ENCODE peak calls at places on chromosomes 3 and 15, in nine cellular contexts. Y, S, D, K, L, U, R, G and F are unnamed samples.

GRCh38 chr15:65221708-65222107 is 10.4 kb upstream of the CILP start:
- DNase-seq in Y (no peak), S (no peak), D (no peak), K (no peak), L (no peak), U (no peak), R (no peak), G (no peak), F (no peak)

GRCh38 chr3:23096041-23096440 is 107.1 kb upstream of the UBE2E2 start:
- DNase-seq in Y (no peak), S (no peak), D (no peak), K (no peak), L (no peak), U (no peak), R (no peak), G (peak; percentile 25), F (no peak)

GRCh38 chr15:62547584-62547983 is 382.5 kb upstream of the C2CD4B start:
- DNase-seq in Y (no peak), S (no peak), D (no peak), K (no peak), L (no peak), U (no peak), R (no peak), G (no peak), F (no peak)

GRCh38 chr15:66894986-66895780 is 170.2 kb upstream of the SMAD3 start:
- DNase-seq in Y (no peak), S (peak; percentile 36), D (no peak), K (no peak), L (no peak), U (no peak), R (no peak), G (no peak), F (no peak)

GRCh38 chr15:50906954-50907865 is 1.3 kb upstream of the AP4E1 start:
- DNase-seq in Y (peak; percentile 76), S (no peak), D (peak; percentile 48), K (no peak), L (peak; percentile 36), U (peak; percentile 57), R (no peak), G (peak; percentile 29), F (no peak)

GRCh38 chr3:115217678-115218451 is 70.8 kb upstream of the ZBTB20 start:
- DNase-seq in Y (peak; percentile 8), S (no peak), D (peak; percentile 33), K (no peak), L (no peak), U (peak; percentile 52), R (peak; percentile 64), G (peak; percentile 77), F (no peak)

GRCh38 chr3:187281191-187281714 is 10.3 kb downstream of the MASP1 start:
- DNase-seq in Y (no peak), S (no peak), D (no peak), K (no peak), L (no peak), U (no peak), R (no peak), G (no peak), F (no peak)

GRCh38 chr3:53518495-53518981 is 24.1 kb downstream of the CACNA1D start:
- DNase-seq in Y (no peak), S (no peak), D (no peak), K (no peak), L (no peak), U (no peak), R (no peak), G (peak; percentile 92), F (no peak)

GRCh38 chr3:106121491-106122289 is 252.9 kb upstream of the CBLB start:
- DNase-seq in Y (no peak), S (no peak), D (no peak), K (no peak), L (no peak), U (no peak), R (no peak), G (no peak), F (no peak)

GRCh38 chr15:81475471-81475870 is 101.5 kb upstream of the TMC3 start:
- DNase-seq in Y (no peak), S (no peak), D (no peak), K (no peak), L (no peak), U (no peak), R (no peak), G (no peak), F (no peak)

GRCh38 chr15:63504247-63504978 is at the start of gene USP3:
- DNase-seq in Y (peak; percentile 88), S (peak; percentile 95), D (peak; percentile 95), K (peak; percentile 79), L (peak; percentile 89), U (peak; percentile 97), R (peak; percentile 96), G (peak; percentile 97), F (peak; percentile 96)

GRCh38 chr3:100006570-100007271 is 107.6 kb downstream of the FILIP1L start:
- DNase-seq in Y (no peak), S (no peak), D (no peak), K (no peak), L (no peak), U (no peak), R (no peak), G (peak; percentile 7), F (no peak)

GRCh38 chr3:14552717-14553116 is 12.6 kb upstream of the GRIP2 start:
- DNase-seq in Y (no peak), S (no peak), D (no peak), K (no peak), L (no peak), U (no peak), R (no peak), G (no peak), F (peak; percentile 2)

GRCh38 chr15:31272558-31273257 is 53.9 kb upstream of the KLF13 start:
- DNase-seq in Y (no peak), S (peak; percentile 85), D (peak; percentile 89), K (no peak), L (no peak), U (peak; percentile 86), R (no peak), G (no peak), F (no peak)

GRCh38 chr15:57684491-57685184 is 21.9 kb upstream of the POLR2M start:
- DNase-seq in Y (no peak), S (no peak), D (no peak), K (no peak), L (no peak), U (no peak), R (no peak), G (no peak), F (no peak)

GRCh38 chr3:156353535-156353934 is 201.4 kb downstream of the SSR3 start:
- DNase-seq in Y (no peak), S (no peak), D (no peak), K (no peak), L (no peak), U (no peak), R (no peak), G (no peak), F (no peak)

GRCh38 chr3:15211934-15212333 is 5.9 kb downstream of the CAPN7 start:
- DNase-seq in Y (no peak), S (no peak), D (no peak), K (no peak), L (no peak), U (no peak), R (no peak), G (no peak), F (no peak)

GRCh38 chr15:92687183-92687582 is 31.6 kb upstream of the FAM174B start:
- DNase-seq in Y (no peak), S (no peak), D (no peak), K (no peak), L (no peak), U (no peak), R (no peak), G (no peak), F (no peak)

GRCh38 chr3:59286791-59287531 is 237.1 kb upstream of the CFAP20DC start:
- DNase-seq in Y (no peak), S (no peak), D (peak; percentile 8), K (no peak), L (peak; percentile 10), U (no peak), R (no peak), G (no peak), F (no peak)

GRCh38 chr15:100879461-100880138 is at the start of gene ALDH1A3:
- DNase-seq in Y (no peak), S (no peak), D (no peak), K (no peak), L (peak; percentile 4), U (peak; percentile 40), R (peak; percentile 20), G (peak; percentile 65), F (peak; percentile 55)

GRCh38 chr15:93091465-93091864 is 2.5 kb upstream of the RGMA start:
- DNase-seq in Y (no peak), S (no peak), D (peak; percentile 13), K (no peak), L (no peak), U (no peak), R (no peak), G (no peak), F (no peak)

GRCh38 chr3:182567666-182568065 is 225.6 kb upstream of the ATP11B start:
- DNase-seq in Y (no peak), S (no peak), D (no peak), K (no peak), L (no peak), U (no peak), R (no peak), G (no peak), F (no peak)

GRCh38 chr3:45027406-45027805 is 1.3 kb downstream of the CLEC3B start:
- DNase-seq in Y (no peak), S (no peak), D (no peak), K (no peak), L (no peak), U (no peak), R (no peak), G (no peak), F (no peak)

GRCh38 chr3:37321863-37322262 is 147.5 kb upstream of the LRRFIP2 start:
- DNase-seq in Y (no peak), S (no peak), D (no peak), K (no peak), L (no peak), U (no peak), R (no peak), G (no peak), F (no peak)

GRCh38 chr15:48563944-48564343 is 81.6 kb downstream of the FBN1 start:
- DNase-seq in Y (no peak), S (no peak), D (no peak), K (no peak), L (no peak), U (no peak), R (no peak), G (no peak), F (no peak)

GRCh38 chr15:61228025-61228901 is 839 bp downstream of the RORA start:
- DNase-seq in Y (no peak), S (no peak), D (peak; percentile 17), K (no peak), L (no peak), U (no peak), R (peak; percentile 26), G (peak; percentile 19), F (peak; percentile 46)

GRCh38 chr3:87856126-87856525 is 202.7 kb downstream of the CGGBP1 start:
- DNase-seq in Y (no peak), S (no peak), D (no peak), K (no peak), L (no peak), U (no peak), R (no peak), G (peak; percentile 12), F (no peak)

GRCh38 chr3:94787734-94788133 is 724.9 kb downstream of the NSUN3 start:
- DNase-seq in Y (no peak), S (no peak), D (no peak), K (no peak), L (no peak), U (no peak), R (no peak), G (no peak), F (no peak)

GRCh38 chr3:178036745-178037144 is 499.5 kb upstream of the KCNMB2 start:
- DNase-seq in Y (no peak), S (no peak), D (no peak), K (no peak), L (no peak), U (no peak), R (no peak), G (no peak), F (no peak)

GRCh38 chr15:49831206-49831965 is 210.5 kb downstream of the DTWD1 start:
- DNase-seq in Y (no peak), S (no peak), D (no peak), K (no peak), L (no peak), U (no peak), R (no peak), G (peak; percentile 73), F (peak; percentile 53)

GRCh38 chr3:197426161-197426566 is 127.8 kb upstream of the DLG1 start:
- DNase-seq in Y (no peak), S (no peak), D (no peak), K (no peak), L (no peak), U (no peak), R (no peak), G (no peak), F (no peak)